ENCODE peak calls at places on chromosomes 2 and 18, in six cellular contexts. T is endodermal cell, O is psoas muscle, V is pancreas, I is GM06990, M is BE2C. X is an unnamed sample. For H3K27me3, the result is how much of the 10 kb centered on the place peaks cover.

GRCh38 chr2:201406077-201406662 is 45.1 kb downstream of the TRAK2 start:
- DNase-seq in V (no peak), T (no peak), O (no peak), M (no peak), I (no peak), X (no peak)

GRCh38 chr2:145096582-145096981 is 576.7 kb upstream of the ZEB2 start:
- DNase-seq in O (no peak), I (no peak), M (no peak), T (no peak), V (no peak), X (no peak)

GRCh38 chr2:216425008-216425780 is 12.9 kb downstream of the SMARCAL1 start:
- DNase-seq in O (no peak), I (no peak), M (no peak), V (no peak), T (no peak), X (no peak)

GRCh38 chr2:224847961-224848850 is 132.0 kb upstream of the CCDC195 start:
- DNase-seq in T (no peak), M (peak), V (no peak), I (no peak), O (no peak), X (peak)

GRCh38 chr2:655626-656025 is 21.6 kb downstream of the TMEM18 start:
- DNase-seq in T (no peak), M (no peak), I (no peak), V (no peak), O (no peak), X (no peak)

GRCh38 chr18:62388855-62389760 is 64.0 kb downstream of the TNFRSF11A start:
- DNase-seq in T (no peak), I (no peak), O (no peak), M (no peak), V (no peak), X (no peak)

GRCh38 chr2:136125226-136125625 is 7.3 kb upstream of the CXCR4 start:
- DNase-seq in O (no peak), T (no peak), V (no peak), I (no peak), M (no peak), X (no peak)

GRCh38 chr2:100610381-100610831 is 47.6 kb downstream of the PDCL3 start:
- DNase-seq in V (peak), M (peak), O (peak), I (peak), T (peak), X (peak)

GRCh38 chr2:29747786-29748470 is 173.5 kb downstream of the ALK start:
- DNase-seq in I (no peak), V (no peak), O (no peak), M (peak), T (no peak), X (no peak)

GRCh38 chr2:110727923-110728322 is 4.5 kb upstream of the ACOXL start:
- DNase-seq in V (no peak), M (no peak), I (no peak), O (no peak), T (no peak), X (no peak)

GRCh38 chr18:73099759-73100158 is 232.0 kb upstream of the NETO1 start:
- DNase-seq in V (no peak), O (no peak), M (no peak), I (no peak), T (no peak), X (no peak)

GRCh38 chr2:169260246-169260645 is 102.1 kb downstream of the LRP2 start:
- DNase-seq in T (peak), M (no peak), I (no peak), V (no peak), O (no peak), X (no peak)

GRCh38 chr2:203737360-203737759 is 30.9 kb downstream of the CD28 start:
- DNase-seq in M (no peak), T (no peak), O (no peak), V (no peak), I (no peak), X (no peak)

GRCh38 chr2:230326453-230327417 is at the start of gene SP140L:
- DNase-seq in I (peak), V (peak), M (no peak), O (peak), T (peak), X (peak)

GRCh38 chr2:111120253-111121027 is at the start of gene BCL2L11:
- DNase-seq in M (peak), O (peak), T (peak), I (peak), V (peak), X (peak)

GRCh38 chr2:71893646-71894045 is 254.0 kb downstream of the CYP26B1 start:
- DNase-seq in O (no peak), M (no peak), V (no peak), I (no peak), T (peak), X (no peak)

GRCh38 chr2:47058061-47058931 is 96.8 kb downstream of the STPG4 start:
- DNase-seq in I (no peak), T (no peak), V (peak), M (peak), O (peak), X (no peak)

GRCh38 chr2:46831869-46832265 is 83.7 kb downstream of the MCFD2 start:
- DNase-seq in V (no peak), M (no peak), I (no peak), T (peak), O (no peak), X (no peak)

GRCh38 chr2:217164008-217164407 is 304.1 kb upstream of the TNP1 start:
- DNase-seq in V (no peak), T (no peak), M (no peak), O (peak), I (no peak), X (no peak)

GRCh38 chr2:10798783-10799182 is 13.8 kb downstream of the PDIA6 start:
- DNase-seq in V (no peak), T (peak), I (no peak), O (no peak), M (no peak), X (no peak)

GRCh38 chr2:50385361-50385760 is 646.6 kb downstream of the NRXN1 start:
- DNase-seq in O (no peak), I (no peak), V (no peak), M (no peak), T (no peak), X (no peak)

GRCh38 chr2:166449439-166449838 is 44.6 kb downstream of the SCN7A start:
- DNase-seq in I (no peak), O (no peak), V (no peak), T (no peak), M (no peak), X (no peak)

GRCh38 chr2:100623033-100623715 is 60.4 kb downstream of the PDCL3 start:
- DNase-seq in O (no peak), T (no peak), M (no peak), I (no peak), V (no peak), X (no peak)

GRCh38 chr2:147214900-147215299 is 629.9 kb upstream of the ACVR2A start:
- DNase-seq in V (no peak), O (no peak), I (no peak), T (no peak), M (no peak), X (no peak)

GRCh38 chr2:121532894-121533293 is 2.2 kb downstream of the RNU4ATAC start:
- DNase-seq in O (no peak), V (no peak), M (no peak), T (no peak), I (no peak), X (no peak)

DNA sequence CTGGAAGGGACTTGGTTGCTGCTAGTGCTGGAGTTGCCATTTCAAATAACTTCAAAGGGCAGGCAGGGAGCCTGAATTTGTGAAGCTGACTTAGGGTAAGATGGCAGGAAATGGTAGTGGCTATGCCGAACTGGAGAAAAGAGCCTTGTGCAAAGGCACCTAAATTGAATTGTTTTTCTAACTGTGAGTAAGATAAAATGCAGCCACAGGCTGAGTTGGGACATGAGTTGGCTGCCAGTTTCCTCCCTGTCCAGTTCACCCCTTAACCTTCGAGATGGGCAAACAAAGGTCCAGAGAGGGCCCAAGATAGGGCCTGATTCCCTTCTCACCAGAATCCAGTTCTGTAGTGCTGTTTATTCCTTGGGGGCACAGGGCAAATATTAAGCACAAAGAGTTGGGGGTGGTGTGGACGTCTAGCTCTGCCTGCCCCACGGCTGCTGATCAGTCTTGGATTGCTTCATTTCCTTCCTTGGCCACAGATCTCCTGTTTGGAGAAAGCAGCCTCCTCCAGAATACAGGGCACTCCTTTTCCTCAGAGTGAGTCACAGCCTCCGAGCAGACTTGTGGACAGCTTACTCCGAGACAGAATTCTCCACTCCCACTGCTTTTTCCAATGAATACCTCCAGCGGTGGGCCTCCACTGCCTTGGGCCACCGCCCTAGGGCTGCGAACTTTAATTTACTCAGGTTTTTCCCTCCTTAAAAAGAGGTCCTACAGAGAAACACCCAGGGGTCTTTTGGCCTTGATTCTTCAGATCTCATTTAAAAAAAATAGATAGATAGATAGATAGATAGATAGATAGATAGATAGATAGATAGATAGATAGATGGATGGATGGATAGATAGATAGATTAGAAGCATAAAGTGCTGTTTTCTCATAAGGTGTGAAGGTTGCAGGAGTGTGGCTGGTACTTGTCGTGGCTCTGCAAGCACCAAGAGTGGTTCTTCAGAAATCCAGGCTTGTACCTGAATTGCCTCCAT is 18.4 kb upstream of the SLC20A1 start:
- DNase-seq in I (no peak), T (peak), M (no peak), V (no peak), O (peak), X (no peak)
- TF ChIP-seq CTCF in I (no peak), T (no peak), M (no peak), V (no peak), O (no peak), X (no peak)

GRCh38 chr2:232351686-232352510 is 26.7 kb upstream of the ALPP start:
- DNase-seq in V (peak), I (no peak), O (peak), T (no peak), M (no peak), X (no peak)

GRCh38 chr2:232350804-232351685 is 27.5 kb upstream of the ALPP start:
- DNase-seq in I (no peak), M (no peak), V (peak), T (no peak), O (peak), X (peak)

GRCh38 chr2:232348936-232349335 is 29.6 kb upstream of the ALPP start:
- DNase-seq in V (peak), M (no peak), I (no peak), T (no peak), O (peak), X (no peak)

GRCh38 chr2:232349546-232349945 is 29.0 kb upstream of the ALPP start:
- DNase-seq in I (no peak), O (peak), T (no peak), M (no peak), V (peak), X (peak)

DNA sequence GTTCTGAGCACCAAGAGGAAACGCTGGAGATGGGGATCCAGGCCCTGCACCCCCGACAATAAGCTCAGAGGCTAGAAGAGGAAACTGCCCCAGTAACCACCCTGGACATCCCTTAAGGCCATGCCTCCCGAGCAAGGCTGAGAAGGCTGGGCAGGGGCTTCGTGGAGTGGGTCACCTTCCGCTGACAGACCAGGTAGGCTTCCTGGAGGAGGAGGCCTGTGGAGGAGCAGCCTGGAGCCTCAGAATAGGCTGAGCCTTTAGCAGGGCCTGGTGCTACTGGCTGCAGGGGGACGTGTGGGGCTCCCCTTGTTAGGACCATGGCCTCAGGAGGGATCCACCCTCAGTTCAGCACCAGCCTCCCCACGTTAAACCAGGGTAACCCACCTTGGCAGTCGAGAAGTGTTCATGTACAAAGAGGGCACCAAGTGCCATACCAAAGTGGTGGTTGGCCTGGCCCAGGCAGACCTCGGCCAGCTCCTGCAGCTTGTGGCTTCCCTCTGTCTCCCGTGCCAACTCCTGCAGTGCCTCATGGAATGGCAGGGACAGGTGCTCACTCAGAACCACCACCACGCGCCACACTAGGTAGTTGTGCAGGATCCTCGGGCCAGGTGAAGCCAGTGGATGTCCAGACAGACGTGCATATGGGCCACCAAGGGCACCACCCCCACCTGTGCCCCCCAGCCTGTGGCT is 28.5 kb upstream of the ALPP start:
- DNase-seq in O (peak), T (no peak), I (no peak), V (peak), M (no peak), X (no peak)
- H3K27me3 ChIP-seq in O (under half), T (under half), I (under half), V (under half), M (half or more), X (half or more)

GRCh38 chr2:213220967-213221603 is 63.2 kb upstream of the SPAG16 start:
- DNase-seq in O (no peak), I (no peak), T (no peak), M (no peak), V (no peak), X (no peak)
- TF ChIP-seq CTCF in O (no peak), I (peak), T (peak), M (no peak), V (no peak), X (no peak)

DNA sequence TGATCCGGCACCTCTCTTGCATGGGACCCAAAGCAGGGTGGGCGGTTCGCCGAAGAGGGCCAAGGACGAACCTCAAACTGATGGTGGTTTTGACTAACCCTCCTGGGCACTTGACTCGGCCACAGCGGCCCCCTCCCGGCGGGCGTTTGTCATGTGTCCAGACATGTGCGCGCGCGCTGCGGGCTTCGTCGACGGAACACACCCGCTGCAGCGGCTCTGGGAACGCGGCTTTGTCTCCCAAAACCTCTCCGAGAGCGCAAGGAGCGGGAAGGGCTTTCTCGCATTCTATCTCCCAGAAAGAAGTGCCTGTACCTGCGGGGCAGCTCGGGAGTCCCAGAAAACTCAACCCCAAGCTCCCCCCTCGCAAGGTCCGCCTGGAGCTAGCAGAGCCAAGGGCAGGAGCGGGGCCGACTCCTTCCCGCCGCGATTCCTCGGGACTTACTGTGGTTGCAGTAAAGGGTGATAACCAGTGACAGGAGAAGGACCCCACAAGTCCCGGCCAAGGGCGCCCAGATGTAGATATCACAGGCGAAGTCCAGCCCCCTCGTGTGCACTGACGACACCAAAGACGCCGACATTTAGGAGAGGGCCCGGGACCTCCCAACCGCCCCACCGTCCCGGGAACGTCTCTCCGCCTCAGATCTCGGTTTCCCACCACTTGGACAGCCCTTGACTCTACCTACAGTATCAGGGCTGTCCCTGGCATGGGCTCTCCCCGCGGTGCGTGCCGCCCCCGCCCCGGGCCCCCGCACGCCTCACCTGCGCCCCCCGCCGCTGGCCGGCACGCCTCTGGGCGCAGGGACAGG is 1.6 kb downstream of the CD8A start:
- DNase-seq in O (no peak), T (peak), I (no peak), V (peak), M (no peak), X (no peak)
- H3K27me3 ChIP-seq in O (under half), T (half or more), I (under half), V (under half), M (under half), X (under half)

X was measured in breast epithelium.